ENCODE peak calls at places on chromosomes 5 and 9, in four cellular contexts. K is psoas muscle, E is A549, I is fibroblast of lung. W is an unnamed sample.

GRCh38 chr5:150103678-150104549 is 17.6 kb upstream of the CSF1R start:
- DNase-seq in K (no peak), I (no peak), E (no peak), W (no peak)

GRCh38 chr9:73916016-73916673 is 581.0 kb upstream of the RORB start:
- DNase-seq in I (peak; percentile 12), E (peak; percentile 19), K (no peak), W (no peak)

GRCh38 chr9:131734165-131734610 is 5.7 kb downstream of the RAPGEF1 start:
- DNase-seq in K (peak; percentile 85), I (peak; percentile 30), E (peak; percentile 52), W (no peak)

GRCh38 chr5:58751222-58751621 is 168.3 kb downstream of the RAB3C start:
- DNase-seq in I (peak; percentile 42), K (no peak), E (peak; percentile 13), W (no peak)

GRCh38 chr5:126027149-126027548 is 396.1 kb upstream of the GRAMD2B start:
- DNase-seq in I (no peak), K (no peak), E (no peak), W (no peak)

GRCh38 chr5:68898961-68899471 is 194.8 kb upstream of the SLC30A5 start:
- DNase-seq in K (no peak), I (peak; percentile 83), E (no peak), W (no peak)

GRCh38 chr9:95091971-95092320 is 225.6 kb downstream of the FANCC start:
- DNase-seq in E (peak; percentile 45), I (peak; percentile 92), K (no peak), W (peak; percentile 25)

GRCh38 chr5:1324719-1325190 is 20.1 kb downstream of the CLPTM1L start:
- DNase-seq in I (no peak), E (no peak), K (peak; percentile 75), W (peak; percentile 42)

GRCh38 chr5:143142596-143143435 is 260.7 kb downstream of the NR3C1 start:
- DNase-seq in K (peak; percentile 70), I (peak; percentile 63), E (no peak), W (peak; percentile 67)

GRCh38 chr5:56183507-56183906 is 49.6 kb downstream of the ANKRD55 start:
- DNase-seq in I (peak; percentile 98), K (no peak), E (peak; percentile 66), W (no peak)

GRCh38 chr5:147780924-147781530 is 1.5 kb downstream of the JAKMIP2 start:
- DNase-seq in K (no peak), I (no peak), E (no peak), W (no peak)

GRCh38 chr9:126386088-126386487 is 59.5 kb downstream of the MVB12B start:
- DNase-seq in I (no peak), K (no peak), E (peak; percentile 42), W (no peak)

GRCh38 chr9:96122756-96123155 is 179.2 kb downstream of the HSD17B3 start:
- DNase-seq in I (peak; percentile 68), K (no peak), E (no peak), W (no peak)

GRCh38 chr5:137497396-137498290 is 1.5 kb downstream of the SPOCK1 start:
- DNase-seq in K (no peak), E (peak; percentile 35), I (no peak), W (peak; percentile 53)

GRCh38 chr5:43019615-43020293 is 20.4 kb downstream of the ANXA2R start:
- DNase-seq in E (peak; percentile 88), K (peak; percentile 78), I (peak; percentile 91), W (no peak)

GRCh38 chr5:93054424-93055165 is 526.4 kb downstream of the NR2F1-AS1 start:
- DNase-seq in I (no peak), E (no peak), K (no peak), W (no peak)

GRCh38 chr5:138177936-138178515 is 404 bp downstream of the BRD8 start:
- DNase-seq in E (peak; percentile 22), I (peak; percentile 14), K (no peak), W (no peak)

GRCh38 chr5:94180761-94181160 is 437.6 kb downstream of the KIAA0825 start:
- DNase-seq in I (peak; percentile 64), E (no peak), K (no peak), W (no peak)

GRCh38 chr5:90875456-90875855 is 316.9 kb downstream of the ADGRV1 start:
- DNase-seq in I (no peak), K (no peak), E (no peak), W (no peak)

GRCh38 chr9:136225748-136226679 is 19.6 kb downstream of the QSOX2 start:
- DNase-seq in K (no peak), E (peak; percentile 74), I (peak; percentile 32), W (peak; percentile 53)

GRCh38 chr5:174503461-174504265 is 220.7 kb upstream of the MSX2 start:
- DNase-seq in E (peak; percentile 37), I (peak; percentile 88), K (no peak), W (peak; percentile 43)

GRCh38 chr5:10595678-10596309 is 31.9 kb downstream of the ANKRD33B start:
- DNase-seq in E (peak; percentile 79), K (no peak), I (peak; percentile 90), W (no peak)

GRCh38 chr5:43315262-43315661 is 2.0 kb upstream of the HMGCS1 start:
- DNase-seq in I (peak; percentile 66), K (no peak), E (peak; percentile 86), W (no peak)

GRCh38 chr9:108584860-108585259 is 270.9 kb downstream of the ACTL7B start:
- DNase-seq in E (no peak), I (no peak), K (no peak), W (no peak)

GRCh38 chr9:7653262-7653661 is 146.3 kb downstream of the DMAC1 start:
- DNase-seq in E (no peak), I (no peak), K (no peak), W (peak; percentile 29)

GRCh38 chr9:4020038-4020746 is 279.7 kb downstream of the GLIS3 start:
- DNase-seq in K (no peak), I (peak; percentile 46), E (no peak), W (no peak)

GRCh38 chr5:150181035-150181434 is 8.8 kb upstream of the SLC6A7 start:
- DNase-seq in K (no peak), E (no peak), I (peak; percentile 70), W (no peak)

GRCh38 chr9:95810133-95810532 is 65.4 kb upstream of the ERCC6L2 start:
- DNase-seq in E (no peak), K (no peak), I (no peak), W (no peak)

GRCh38 chr5:43773032-43773830 is 170.3 kb downstream of the NNT start:
- DNase-seq in K (no peak), E (peak; percentile 14), I (peak; percentile 82), W (no peak)

GRCh38 chr9:113313276-113313675 is 10.1 kb upstream of the RNF183 start:
- DNase-seq in K (no peak), I (no peak), E (no peak), W (no peak)

DNA sequence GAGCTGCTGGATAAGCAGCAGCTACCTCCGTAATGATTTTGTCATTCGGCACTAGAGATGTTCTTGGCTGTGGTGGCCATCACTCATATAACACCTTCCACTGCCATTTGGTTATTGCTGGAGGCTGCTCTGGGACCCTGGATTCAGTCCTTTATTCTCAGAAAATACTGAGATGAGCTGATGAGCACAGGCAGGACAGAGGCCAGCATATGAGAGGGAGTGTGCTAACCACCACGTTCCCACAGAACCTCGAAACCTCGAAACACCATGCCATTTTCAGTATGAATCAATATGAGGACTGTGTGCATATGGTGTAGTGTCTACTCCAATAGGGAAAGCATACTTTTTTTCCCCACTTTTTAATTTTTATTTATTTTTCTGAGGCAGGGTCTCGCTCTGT is 56.6 kb downstream of the ADAM19 start:
- DNase-seq in E (no peak), K (no peak), I (no peak), W (no peak)
- H3K27ac ChIP-seq in E (no peak overlapping the region), K (no peak overlapping the region), I (no peak overlapping the region), W (no peak overlapping the region)

DNA sequence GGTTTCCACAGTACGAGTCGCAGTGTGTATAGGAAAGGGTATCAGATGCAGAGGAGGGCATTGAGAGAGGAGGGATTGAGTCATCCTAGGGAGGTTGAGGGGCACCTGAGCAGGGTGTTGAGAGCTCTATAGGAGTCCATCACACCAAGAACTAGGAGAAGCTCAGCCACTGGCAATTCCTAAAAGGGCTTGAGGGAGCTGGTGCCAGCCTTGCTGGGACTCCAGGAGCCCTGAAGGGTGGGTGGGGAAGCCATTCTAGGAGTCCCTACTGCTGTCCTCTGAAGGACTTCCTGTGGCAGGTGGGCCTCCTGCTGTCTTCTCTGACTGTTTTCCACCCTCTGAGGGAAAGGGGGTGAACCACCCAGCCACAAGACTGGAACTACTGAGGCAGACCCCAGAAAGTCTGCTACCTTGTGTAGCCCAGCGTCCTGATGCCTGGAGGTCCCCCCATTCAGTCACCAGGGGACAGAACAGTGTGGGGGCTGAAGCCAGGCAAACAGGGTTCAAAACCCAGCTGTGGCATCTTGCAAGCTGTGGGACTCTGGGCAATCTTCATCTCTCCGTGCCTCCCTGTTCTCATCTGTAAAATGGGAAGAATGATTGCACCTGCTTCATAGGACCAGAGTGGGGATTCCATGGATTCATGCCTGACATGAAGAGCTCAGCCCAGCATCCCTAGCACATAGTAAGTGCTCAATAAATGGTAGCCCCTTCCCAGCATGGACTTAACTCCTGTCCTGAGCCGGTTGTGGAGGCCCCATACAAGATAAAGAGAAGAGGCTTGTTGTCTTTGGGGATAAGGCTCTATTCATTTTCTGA is 149.5 kb downstream of the C9orf50 start:
- DNase-seq in I (no peak), K (peak; percentile 33), E (no peak), W (no peak)
- H3K27ac ChIP-seq in I (no peak overlapping the region), K (no peak overlapping the region), E (peak overlapping the region; percentile 99), W (no peak overlapping the region)

GRCh38 chr9:19232117-19232829 is 1.8 kb downstream of the DENND4C start:
- DNase-seq in K (no peak), E (no peak), I (no peak), W (no peak)

GRCh38 chr9:19230356-19231125 is at the start of gene DENND4C:
- DNase-seq in I (peak; percentile 85), K (peak; percentile 92), E (peak; percentile 87), W (peak; percentile 71)

GRCh38 chr9:19231126-19232035 is 888 bp downstream of the DENND4C start:
- DNase-seq in I (peak; percentile 26), E (peak; percentile 20), K (peak; percentile 65), W (no peak)

GRCh38 chr9:19232830-19233194 is 2.3 kb downstream of the DENND4C start:
- DNase-seq in I (peak; percentile 67), E (no peak), K (no peak), W (no peak)

DNA sequence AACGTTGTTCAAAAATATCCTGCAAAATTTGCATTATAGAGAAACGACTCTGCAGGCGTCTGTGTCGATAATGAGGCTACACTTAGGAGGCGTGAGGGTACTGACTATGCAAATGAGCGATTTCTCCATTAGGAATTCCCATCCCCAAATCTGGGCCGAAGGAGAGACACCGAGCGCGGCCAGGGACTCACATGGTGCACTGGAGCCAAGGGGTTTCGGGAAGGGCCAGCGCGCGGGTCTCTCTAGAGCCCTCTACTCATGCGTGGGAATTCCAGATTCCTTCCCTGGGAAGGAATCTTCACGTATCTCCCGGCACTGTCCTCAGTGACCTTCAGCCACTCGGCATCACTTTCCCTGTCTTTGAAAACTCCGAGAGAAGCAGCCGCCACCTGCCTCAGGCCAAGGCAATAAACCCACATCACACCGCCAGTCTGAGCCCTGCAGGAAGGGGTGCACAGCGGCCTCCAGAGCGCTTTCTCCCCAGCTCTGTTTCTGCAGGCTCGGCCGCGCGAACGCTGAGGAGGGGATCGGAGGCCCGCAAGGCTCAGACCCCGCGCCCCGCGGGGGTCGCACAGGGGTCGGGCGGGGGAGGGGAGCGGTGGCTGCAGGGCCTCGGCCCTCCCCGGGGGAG is 653 bp upstream of the DENND4C start:
- DNase-seq in K (no peak), I (no peak), E (peak; percentile 76), W (peak; percentile 51)
- H3K27ac ChIP-seq in K (peak overlapping the region; percentile 97), I (no peak overlapping the region), E (peak overlapping the region; percentile 93), W (peak overlapping the region; percentile 94)

DNA sequence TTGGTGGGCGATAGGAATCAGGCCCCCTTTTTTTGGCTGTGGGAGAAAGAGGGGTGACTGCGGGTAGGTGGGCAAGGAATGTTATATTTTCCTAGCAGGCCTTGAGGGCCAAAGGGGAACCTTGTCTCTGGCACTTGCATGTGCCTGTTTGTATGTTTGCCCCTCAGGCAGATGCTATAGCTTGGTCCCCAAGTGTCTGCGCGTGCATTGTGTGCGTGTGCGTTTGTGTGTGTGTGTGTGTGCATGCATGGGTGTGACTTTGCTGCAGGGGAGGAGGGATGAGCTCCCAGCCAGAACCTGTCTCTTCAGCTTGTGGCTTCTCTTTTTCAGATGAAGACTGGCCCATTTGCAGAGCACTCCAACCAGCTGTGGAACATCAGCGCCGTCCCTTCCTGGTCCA is 30.9 kb downstream of the PTPA start:
- DNase-seq in E (no peak), I (no peak), K (no peak), W (no peak)
- H3K27ac ChIP-seq in E (peak overlapping the region; percentile 99), I (peak overlapping the region; percentile 82), K (peak overlapping the region; percentile 98), W (peak overlapping the region; percentile 100)

W was measured in dorsolateral prefrontal cortex.